ENCODE peak calls at places on chromosomes 1 and 21, in nine cellular contexts. O is upper lobe of right lung; R is right lobe of liver; F is neural progenitor cell; A is GM23248; S is effector memory CD4-positive, alpha-beta T cell; T is AG04450; J is iPS DF 6.9; N is Peyer's patch. K is an unnamed sample. For H3K9me3, the result is how much of the 10 kb centered on the place peaks cover.

GRCh38 chr1:104402178-104402577 is 652.5 kb downstream of the AMY1C start:
- DNase-seq in O (no peak), R (no peak), F (no peak), A (no peak), S (no peak), T (no peak), J (no peak), N (no peak), K (no peak)

GRCh38 chr1:185096531-185096930 is 51.2 kb downstream of the RNF2 start:
- DNase-seq in O (no peak), R (no peak), F (no peak), A (peak), S (no peak), T (no peak), J (no peak), N (no peak), K (no peak)

GRCh38 chr1:150567717-150568561 is 11.5 kb downstream of the MCL1 start:
- DNase-seq in O (peak), R (peak), F (peak), A (peak), S (no peak), T (peak), J (peak), N (peak), K (no peak)

GRCh38 chr1:175877939-175878730 is 134.7 kb upstream of the TNR start:
- DNase-seq in O (no peak), R (no peak), F (no peak), A (peak), S (no peak), T (no peak), J (no peak), N (no peak), K (no peak)

GRCh38 chr21:34197561-34197960 is 124.2 kb downstream of the MRPS6 start:
- DNase-seq in O (no peak), R (no peak), F (no peak), A (no peak), S (no peak), T (no peak), J (no peak), N (no peak), K (no peak)

GRCh38 chr1:222914861-222915632 is 100.2 kb downstream of the DISP1 start:
- DNase-seq in O (no peak), R (no peak), F (no peak), A (peak), S (no peak), T (no peak), J (no peak), N (no peak), K (no peak)

GRCh38 chr1:107572674-107573205 is 392.2 kb downstream of the VAV3 start:
- DNase-seq in O (no peak), R (no peak), F (no peak), A (peak), S (no peak), T (peak), J (no peak), N (no peak), K (no peak)

GRCh38 chr21:9780441-9780937 is 740.9 kb upstream of the TPTE start:
- DNase-seq in O (no peak), R (no peak), F (no peak), A (no peak), S (no peak), T (no peak), J (no peak), N (no peak), K (no peak)

GRCh38 chr1:34742667-34743270 is 12.1 kb upstream of the GJB5 start:
- DNase-seq in O (peak), R (peak), F (peak), A (peak), S (peak), T (peak), J (peak), N (peak), K (peak)

DNA sequence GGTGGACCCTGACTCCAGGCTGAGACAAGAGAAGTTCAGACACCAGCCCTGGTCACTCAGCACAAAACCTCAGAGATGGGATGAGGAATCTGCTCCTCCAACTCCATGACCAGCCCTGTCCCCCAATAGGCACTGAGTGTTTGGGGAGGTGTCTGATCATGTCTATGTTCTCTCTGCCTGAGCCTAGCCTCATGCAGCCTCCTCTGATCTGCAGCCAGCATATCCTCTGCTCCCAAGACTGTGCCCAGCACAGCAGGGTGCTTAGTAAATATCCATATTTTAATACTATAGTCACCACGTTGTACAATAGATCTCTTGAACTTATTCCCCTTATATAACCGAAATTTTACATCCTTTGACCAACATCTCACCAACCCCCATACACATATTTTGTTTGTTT is 202.9 kb downstream of the MATN1 start:
- DNase-seq in O (no peak), R (no peak), F (no peak), A (no peak), S (no peak), T (no peak), J (no peak), N (no peak), K (no peak)
- H3K9me3 ChIP-seq in O (under half), R (under half), F (under half), A (under half), S (under half), T (under half), J (under half), N (under half), K (under half)

DNA sequence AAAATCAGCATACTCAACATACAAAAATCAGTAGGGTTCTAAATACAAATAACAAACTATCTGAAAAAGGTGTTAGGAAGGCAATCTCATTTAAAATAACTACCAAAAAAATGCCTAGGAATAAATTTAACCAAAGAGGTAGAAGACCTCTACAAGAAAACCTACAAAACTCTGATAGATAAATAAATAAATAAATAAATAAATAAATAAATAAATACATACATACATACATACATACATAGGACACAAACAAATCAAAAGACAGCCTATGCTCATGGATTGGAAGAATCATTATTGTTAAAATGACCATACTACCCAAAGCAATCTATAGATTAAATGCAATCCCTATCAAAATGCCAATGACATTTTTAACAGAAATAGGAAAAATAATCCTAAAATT is 194.7 kb downstream of the BARHL2 start:
- DNase-seq in O (no peak), R (no peak), F (no peak), A (no peak), S (no peak), T (no peak), J (no peak), N (no peak), K (no peak)
- H3K9me3 ChIP-seq in O (under half), R (under half), F (under half), A (under half), S (under half), T (under half), J (under half), N (under half), K (under half)

GRCh38 chr1:4380564-4381168 is 273.7 kb upstream of the AJAP1 start:
- DNase-seq in O (no peak), R (no peak), F (no peak), A (no peak), S (no peak), T (no peak), J (no peak), N (no peak), K (no peak)
- H3K9me3 ChIP-seq in O (under half), R (under half), F (under half), A (under half), S (under half), T (half or more), J (under half), N (under half), K (under half)

GRCh38 chr1:247037483-247038320 is 29.8 kb upstream of the ZNF695 start:
- DNase-seq in O (no peak), R (no peak), F (no peak), A (no peak), S (no peak), T (no peak), J (no peak), N (no peak), K (no peak)
- H3K9me3 ChIP-seq in O (under half), R (under half), F (half or more), A (under half), S (half or more), T (under half), J (under half), N (under half), K (under half)

GRCh38 chr21:25343774-25344545 is 263.3 kb downstream of the MRPL39 start:
- DNase-seq in O (no peak), R (no peak), F (no peak), A (no peak), S (no peak), T (no peak), J (no peak), N (no peak), K (no peak)
- H3K9me3 ChIP-seq in O (under half), R (under half), F (under half), A (under half), S (under half), T (under half), J (under half), N (under half), K (under half)

DNA sequence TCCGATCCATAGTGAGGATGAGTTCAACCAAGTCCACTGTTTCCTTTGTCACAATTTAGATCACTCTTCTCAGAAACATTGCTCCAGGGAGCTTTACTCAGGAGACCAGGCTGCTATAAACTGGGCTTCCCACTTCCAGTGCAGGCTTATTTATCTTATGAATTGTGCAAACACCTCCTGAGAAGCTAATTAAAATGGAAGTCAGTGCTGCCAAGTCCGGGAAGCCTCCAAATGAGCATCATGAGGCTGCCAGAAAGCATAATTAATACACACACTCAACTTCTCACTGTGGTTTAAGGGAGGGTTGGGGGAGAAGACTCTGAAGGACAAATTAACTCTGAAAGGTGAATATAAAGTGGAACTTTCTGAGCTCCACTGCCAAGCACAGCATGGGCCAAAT is 145.0 kb upstream of the SGIP1 start:
- DNase-seq in O (no peak), R (no peak), F (no peak), A (no peak), S (no peak), T (no peak), J (no peak), N (no peak), K (no peak)
- H3K9me3 ChIP-seq in O (under half), R (under half), F (under half), A (under half), S (under half), T (under half), J (under half), N (under half), K (under half)

GRCh38 chr1:227622739-227623475 is 59.6 kb downstream of the ZNF678 start:
- DNase-seq in O (no peak), R (no peak), F (no peak), A (no peak), S (no peak), T (no peak), J (no peak), N (no peak), K (no peak)
- H3K9me3 ChIP-seq in O (under half), R (under half), F (under half), A (under half), S (under half), T (under half), J (under half), N (under half), K (under half)

DNA sequence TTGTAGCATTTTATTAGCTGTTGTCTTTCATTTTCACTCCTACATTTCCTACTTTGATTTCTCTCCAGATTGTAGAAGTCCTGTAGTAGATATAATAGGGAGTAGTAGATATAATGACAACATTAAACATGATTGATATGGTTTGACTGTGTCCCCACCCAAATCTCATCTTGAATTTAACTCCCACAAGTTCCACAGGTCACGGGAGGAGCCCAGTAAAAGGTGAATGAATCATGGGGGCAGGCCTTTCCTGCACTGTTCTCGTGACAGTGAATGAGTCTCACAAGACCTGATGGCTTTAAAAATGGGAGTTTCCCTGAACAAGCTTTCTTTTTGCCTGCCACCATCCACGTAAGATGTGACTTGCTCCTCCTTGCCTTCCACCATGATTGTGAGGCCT is 7.5 kb upstream of the PRDX6 start:
- DNase-seq in O (no peak), R (no peak), F (no peak), A (no peak), S (no peak), T (no peak), J (no peak), N (no peak), K (no peak)
- H3K9me3 ChIP-seq in O (under half), R (under half), F (under half), A (under half), S (under half), T (under half), J (under half), N (under half), K (under half)

K was measured in T-helper 17 cell.